ENCODE peak calls at places on chromosome 4, in ten cellular contexts. G is omental fat pad, Z is upper lobe of right lung, T is nephron progenitor cell, S is RPMI7951, O is AG10803, H is aorta, U is endothelial cell, R is fibroblast of the conjunctiva, Y is non-pigmented ciliary epithelial cell. W is an unnamed sample.

GRCh38 chr4:188976644-188977115 is 837.4 kb downstream of the TRIML1 start:
- DNase-seq in S (peak), Y (no peak), T (peak), G (no peak), Z (no peak), U (no peak), H (no peak), O (peak), R (peak), W (peak)

GRCh38 chr4:123786159-123786915 is 389.7 kb downstream of the SPRY1 start:
- DNase-seq in S (no peak), T (no peak), Y (no peak), G (no peak), O (no peak), R (no peak), U (no peak), H (no peak), Z (no peak), W (no peak)

GRCh38 chr4:158610790-158611189 is 60.9 kb downstream of the C4orf46 start:
- DNase-seq in U (no peak), H (no peak), O (no peak), T (no peak), Y (peak), Z (no peak), R (no peak), S (no peak), G (no peak), W (peak)

GRCh38 chr4:83631066-83631465 is 95.2 kb downstream of the GPAT3 start:
- DNase-seq in Y (peak), R (peak), T (no peak), Z (no peak), O (peak), U (no peak), G (no peak), H (no peak), S (no peak), W (no peak)

GRCh38 chr4:183729430-183730328 is 70.6 kb downstream of the TRAPPC11 start:
- DNase-seq in U (no peak), H (no peak), G (no peak), Z (no peak), R (no peak), Y (no peak), S (peak), T (no peak), O (peak), W (no peak)

GRCh38 chr4:159075531-159075932 is 27.3 kb upstream of the RAPGEF2 start:
- DNase-seq in R (no peak), T (no peak), U (no peak), Y (no peak), G (no peak), Z (no peak), O (peak), S (peak), H (no peak), W (peak)

GRCh38 chr4:11198516-11199305 is 230.0 kb downstream of the HS3ST1 start:
- DNase-seq in H (no peak), Y (no peak), R (no peak), S (no peak), Z (no peak), U (no peak), T (no peak), G (no peak), O (no peak), W (no peak)

GRCh38 chr4:87011340-87012034 is 76.7 kb downstream of the AFF1 start:
- DNase-seq in O (peak), T (no peak), H (no peak), S (peak), U (no peak), R (peak), G (no peak), Z (no peak), Y (peak), W (peak)

GRCh38 chr4:150415213-150415612 is 166.7 kb upstream of the MAB21L2 start:
- DNase-seq in G (no peak), H (no peak), O (no peak), Z (no peak), R (no peak), S (no peak), U (no peak), Y (no peak), T (no peak), W (no peak)

GRCh38 chr4:140637836-140638235 is 69.1 kb upstream of the UCP1 start:
- DNase-seq in Y (no peak), R (no peak), G (no peak), U (peak), T (no peak), S (peak), O (peak), H (no peak), Z (no peak), W (peak)

GRCh38 chr4:3765271-3766206 is 646 bp upstream of the ADRA2C start:
- DNase-seq in Y (peak), H (peak), G (no peak), U (peak), R (no peak), Z (no peak), S (peak), O (peak), T (peak), W (peak)

GRCh38 chr4:180372671-180373070 is 1870.5 kb upstream of the TENM3 start:
- DNase-seq in Z (no peak), S (no peak), O (no peak), T (no peak), H (no peak), R (no peak), G (no peak), Y (no peak), U (no peak), W (no peak)

GRCh38 chr4:186772936-186773335 is 49.3 kb upstream of the FAT1 start:
- DNase-seq in T (no peak), Y (peak), S (no peak), R (no peak), G (no peak), O (no peak), U (no peak), Z (no peak), H (no peak), W (no peak)